ENCODE peak calls at places on chromosomes 6 and 20, in eight cellular contexts. X, P, S, Q, R, B, I and U are unnamed samples.

GRCh38 chr6:164102701-164103100 is 688.2 kb downstream of the QKI start:
- DNase-seq in X (no peak), P (no peak), S (no peak), Q (no peak), R (no peak), B (no peak), I (no peak), U (no peak)

GRCh38 chr6:108721308-108721707 is 126.9 kb upstream of the ARMC2 start:
- DNase-seq in X (no peak), P (no peak), S (no peak), Q (peak), R (no peak), B (no peak), I (no peak), U (no peak)

GRCh38 chr6:89508755-89509563 is 76.0 kb downstream of the ANKRD6 start:
- DNase-seq in X (peak), P (peak), S (no peak), Q (peak), R (no peak), B (no peak), I (no peak), U (peak)

GRCh38 chr20:37454636-37455035 is 66.4 kb upstream of the NNAT start:
- DNase-seq in X (no peak), P (no peak), S (no peak), Q (no peak), R (no peak), B (no peak), I (no peak), U (no peak)

GRCh38 chr6:139603554-139603953 is 229.1 kb upstream of the CITED2 start:
- DNase-seq in X (no peak), P (no peak), S (no peak), Q (no peak), R (no peak), B (no peak), I (no peak), U (no peak)

GRCh38 chr6:41682497-41682961 is 44.3 kb downstream of the MDFI start:
- DNase-seq in X (no peak), P (no peak), S (no peak), Q (no peak), R (no peak), B (no peak), I (peak), U (no peak)

GRCh38 chr6:9095671-9096260 is 660.4 kb upstream of the SLC35B3 start:
- DNase-seq in X (no peak), P (no peak), S (no peak), Q (no peak), R (no peak), B (no peak), I (no peak), U (no peak)

GRCh38 chr20:63968928-63969760 is 586 bp downstream of the ZNF512B start:
- DNase-seq in X (no peak), P (no peak), S (no peak), Q (no peak), R (peak), B (no peak), I (peak), U (no peak)

GRCh38 chr20:17622086-17622850 is 52.4 kb downstream of the DSTN start:
- DNase-seq in X (no peak), P (no peak), S (no peak), Q (no peak), R (no peak), B (no peak), I (no peak), U (no peak)

GRCh38 chr6:51513891-51514290 is 573.5 kb downstream of the PKHD1 start:
- DNase-seq in X (no peak), P (no peak), S (no peak), Q (peak), R (no peak), B (no peak), I (no peak), U (no peak)

GRCh38 chr6:81362246-81362645 is 390.2 kb downstream of the TENT5A start:
- DNase-seq in X (peak), P (no peak), S (no peak), Q (no peak), R (peak), B (no peak), I (no peak), U (peak)

GRCh38 chr6:56852611-56853010 is 102.3 kb upstream of the BEND6 start:
- DNase-seq in X (no peak), P (no peak), S (no peak), Q (no peak), R (no peak), B (no peak), I (no peak), U (no peak)

GRCh38 chr6:4928426-4928825 is 75.4 kb downstream of the RPP40 start:
- DNase-seq in X (peak), P (no peak), S (no peak), Q (no peak), R (peak), B (no peak), I (no peak), U (peak)

GRCh38 chr20:58524814-58525213 is 9.6 kb upstream of the APCDD1L start:
- DNase-seq in X (peak), P (peak), S (no peak), Q (no peak), R (peak), B (no peak), I (no peak), U (peak)

GRCh38 chr20:62831854-62832211 is 15.0 kb downstream of the COL9A3 start:
- DNase-seq in X (no peak), P (no peak), S (no peak), Q (no peak), R (no peak), B (no peak), I (no peak), U (no peak)

GRCh38 chr6:82270791-82271392 is 23.3 kb upstream of the IBTK start:
- DNase-seq in X (peak), P (peak), S (no peak), Q (peak), R (peak), B (peak), I (no peak), U (peak)